ENCODE peak calls at places on chromosome 5, in four cellular contexts. S is GM12878, P is K562, L is HepG2. C is an unnamed sample.

GRCh38 chr5:138653502-138653901 is 78.3 kb upstream of the HSPA9 start:
- DNase-seq in S (no peak), P (no peak), L (no peak), C (no peak)

GRCh38 chr5:38468978-38469706 is 87.3 kb downstream of the LIFR start:
- DNase-seq in S (no peak), P (no peak), L (no peak), C (no peak)

GRCh38 chr5:180784497-180785097 is 18.0 kb downstream of the MGAT1 start:
- DNase-seq in S (no peak), P (peak), L (peak), C (peak)

GRCh38 chr5:32444946-32445758 is 612 bp upstream of the ZFR start:
- DNase-seq in S (no peak), P (no peak), L (no peak), C (no peak)

GRCh38 chr5:150779397-150780179 is 1.0 kb downstream of the SMIM3 start:
- DNase-seq in S (no peak), P (no peak), L (no peak), C (no peak)

GRCh38 chr5:31934156-31934555 is 240.0 kb downstream of the GOLPH3 start:
- DNase-seq in S (no peak), P (no peak), L (no peak), C (no peak)

GRCh38 chr5:68344447-68345111 is 129.0 kb downstream of the PIK3R1 start:
- DNase-seq in S (no peak), P (peak), L (no peak), C (no peak)

GRCh38 chr5:39226100-39226451 is 6.7 kb upstream of the FYB1 start:
- DNase-seq in S (no peak), P (no peak), L (no peak), C (no peak)

GRCh38 chr5:69512740-69513260 is 20.2 kb downstream of the OCLN start:
- DNase-seq in S (no peak), P (no peak), L (no peak), C (no peak)

GRCh38 chr5:178671745-178672144 is 44.9 kb upstream of the CLK4 start:
- DNase-seq in S (no peak), P (peak), L (no peak), C (no peak)

GRCh38 chr5:157253547-157253946 is 12.4 kb upstream of the CYFIP2 start:
- DNase-seq in S (no peak), P (peak), L (peak), C (peak)

GRCh38 chr5:143187495-143187894 is 216.0 kb downstream of the NR3C1 start:
- DNase-seq in S (no peak), P (no peak), L (no peak), C (no peak)

GRCh38 chr5:123371575-123372179 is 51.5 kb downstream of the CEP120 start:
- DNase-seq in S (no peak), P (peak), L (peak), C (peak)

GRCh38 chr5:34543687-34544086 is 112.4 kb upstream of the RAI14 start:
- DNase-seq in S (no peak), P (no peak), L (no peak), C (no peak)
- TF ChIP-seq BHLHE40 in S (no peak), P (no peak), L (no peak), C (no peak)

DNA sequence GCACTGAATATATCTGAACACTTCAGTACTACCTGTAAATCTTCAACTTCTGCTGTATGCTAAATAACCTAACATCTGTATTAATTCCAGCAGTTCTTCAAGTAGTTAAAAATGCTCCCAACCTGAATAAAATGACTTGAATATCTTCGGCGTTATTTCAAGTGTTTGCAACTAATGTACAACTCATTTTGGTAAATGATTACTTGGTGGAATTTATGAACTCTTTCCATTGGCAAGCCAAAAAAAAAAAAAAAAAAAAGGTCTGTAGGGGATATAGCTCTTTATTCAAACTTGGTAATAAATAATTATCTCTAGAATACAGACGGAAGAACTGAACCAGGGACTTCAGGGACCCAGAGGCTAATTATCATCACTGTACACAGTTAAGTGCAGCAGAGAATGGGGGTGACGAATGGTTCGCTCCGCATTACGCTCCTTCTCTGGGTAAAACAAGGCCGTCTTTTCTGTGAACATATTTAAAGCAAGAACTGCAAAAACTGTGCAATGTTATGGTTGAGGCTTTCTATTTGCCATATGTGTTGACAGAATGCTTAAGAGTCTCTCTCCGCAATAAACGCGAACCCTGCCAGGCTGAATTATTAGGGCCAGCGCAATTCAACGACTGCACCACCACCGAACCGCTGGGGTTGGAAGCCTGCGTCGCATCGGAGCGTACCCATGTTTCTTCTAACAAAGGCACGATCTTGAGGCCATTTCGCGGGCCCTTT is 1.8 kb upstream of the ERBIN start:
- DNase-seq in S (no peak), P (no peak), L (peak), C (no peak)
- TF ChIP-seq TARDBP in S (no peak), P (no peak), L (no peak), C (no peak)

DNA sequence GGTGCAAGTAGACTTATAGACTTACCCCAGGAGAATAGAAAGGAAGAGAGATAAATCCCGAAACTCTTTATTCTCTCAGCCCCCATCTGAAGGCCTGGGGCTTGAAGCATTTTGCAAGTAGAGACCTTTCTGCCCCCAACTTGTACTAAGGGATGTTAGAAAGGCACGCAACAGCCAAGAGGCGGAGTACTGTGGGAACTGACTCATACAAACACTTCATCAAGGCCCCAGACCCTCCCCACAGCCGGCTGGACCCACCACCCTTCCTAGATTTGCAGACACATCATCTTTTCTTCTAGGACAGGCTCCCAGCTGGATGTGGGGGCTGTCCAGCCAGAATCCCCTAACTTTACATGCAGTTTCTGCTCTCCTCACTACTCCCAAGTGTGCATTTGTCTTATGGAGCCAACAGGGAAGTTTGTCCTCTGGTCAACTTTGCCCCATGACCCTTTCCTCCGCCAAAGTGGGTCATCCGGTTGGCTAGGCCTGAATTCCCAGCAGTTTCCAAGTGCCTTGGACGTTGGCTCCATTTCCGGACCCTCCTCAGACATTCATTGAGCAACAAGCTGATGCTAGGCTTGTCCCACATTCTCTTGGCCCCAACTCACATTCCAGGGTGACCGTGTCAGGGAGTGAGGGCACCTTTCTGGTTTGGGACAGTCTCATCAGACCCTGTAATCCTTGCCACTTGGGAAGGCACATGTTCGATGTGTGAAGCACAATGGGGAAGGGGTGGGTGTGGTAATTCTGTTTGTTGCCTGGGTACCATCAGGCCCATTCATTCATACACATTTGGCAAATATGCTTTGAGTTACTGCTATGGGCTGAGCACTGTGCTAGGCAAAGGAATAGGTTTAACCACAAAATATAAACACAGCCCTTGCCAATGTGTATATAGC is 64.6 kb downstream of the ABLIM3 start:
- DNase-seq in S (no peak), P (no peak), L (no peak), C (no peak)
- TF ChIP-seq SP1 in S (no peak), P (no peak), L (no peak), C (no peak)

GRCh38 chr5:2113348-2114131 is 230.8 kb upstream of the IRX4 start:
- DNase-seq in S (no peak), P (no peak), L (no peak), C (no peak)
- TF ChIP-seq BHLHE40 in S (no peak), P (no peak), L (no peak), C (no peak)

DNA sequence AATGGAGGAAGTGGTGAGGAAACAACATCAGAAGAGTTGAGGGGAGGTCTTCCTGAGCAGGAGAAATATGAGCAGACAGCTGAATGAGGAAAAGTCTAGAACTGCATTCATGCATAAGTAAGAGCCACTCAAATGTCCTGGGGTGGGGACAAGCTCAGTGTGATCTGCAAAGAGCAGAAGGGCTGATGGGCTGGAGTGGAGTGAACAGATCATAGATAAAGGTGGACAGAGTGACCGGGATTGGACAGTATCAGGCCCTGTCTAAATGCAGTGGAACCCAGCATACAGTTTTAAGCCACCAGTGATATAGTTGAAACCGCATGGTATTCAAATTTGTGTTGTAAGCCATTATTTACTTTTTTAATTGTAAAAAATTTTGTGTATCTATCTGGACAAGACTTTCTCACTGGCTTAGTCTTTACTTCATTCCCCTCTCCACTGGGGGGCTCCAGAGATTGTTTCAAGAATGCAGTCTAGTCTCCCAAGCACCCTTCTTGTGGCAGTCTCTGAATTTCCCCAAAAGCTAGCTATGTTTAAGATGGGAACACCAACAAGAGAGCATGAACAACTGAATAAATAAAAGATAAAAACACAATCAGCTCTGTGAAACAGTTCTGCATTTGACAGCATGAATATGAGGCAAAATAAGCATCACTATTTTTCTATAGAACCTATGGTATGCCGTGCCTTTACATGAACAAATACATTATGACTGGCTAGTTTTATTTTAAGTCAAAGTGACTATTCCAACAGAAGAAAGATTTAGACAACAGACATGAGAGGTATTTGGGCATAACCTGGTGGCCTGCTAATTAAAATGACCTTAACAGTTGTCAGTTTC is 10.7 kb upstream of the STK32A start:
- DNase-seq in S (no peak), P (no peak), L (peak), C (peak)
- TF ChIP-seq TARDBP in S (no peak), P (no peak), L (no peak), C (no peak)

GRCh38 chr5:60207031-60207430 is 313.5 kb upstream of the PDE4D start:
- DNase-seq in S (peak), P (no peak), L (no peak), C (no peak)
- TF ChIP-seq SP1 in S (no peak), P (no peak), L (no peak), C (no peak)

DNA sequence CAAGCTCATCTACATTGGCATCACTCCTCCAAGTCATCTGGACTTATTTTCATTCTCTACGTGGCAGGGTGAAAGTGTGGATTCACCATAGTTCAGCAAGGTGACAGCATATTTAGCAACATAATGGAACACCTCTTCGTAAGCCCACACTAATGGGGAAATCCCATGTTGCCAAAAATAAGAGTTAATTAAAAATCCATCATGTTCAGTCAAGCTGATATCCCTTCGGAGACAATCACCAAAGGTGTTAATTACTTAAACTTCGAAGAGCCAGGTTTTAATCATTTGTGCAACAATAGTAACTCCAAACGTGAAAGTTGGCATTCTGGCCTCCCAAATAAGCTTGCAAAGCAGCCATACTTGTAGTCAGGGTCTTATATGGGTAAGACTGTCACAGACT is 242.9 kb downstream of the NSG2 start:
- DNase-seq in S (no peak), P (no peak), L (no peak), C (no peak)
- TF ChIP-seq BHLHE40 in S (no peak), P (no peak), L (no peak), C (no peak)

C was measured in HEK293T.